ENCODE peak calls at places on chromosomes 11 and 22, in nine cellular contexts. B is LNCaP clone FGC; Q is AG20443; P is IMR-90; E is fibroblast of mammary gland; Y is foreskin keratinocyte; J is H4; G is stimulated activated CD4-positive, alpha-beta T cell treated with anti-CD3 and anti-CD28 coated beads, Interleukin-12 subunit alpha, Interleukin-12 subunit beta, amount 100 ng/mL, for 4 hours; H is heart right ventricle. I is an unnamed sample.

GRCh38 chr11:2778630-2779498 is 79.1 kb upstream of the KCNQ1OT1 start:
- DNase-seq in B (peak), Q (peak), P (peak), E (no peak), Y (peak), J (peak), G (no peak), H (peak), I (peak)

GRCh38 chr22:42978453-42979103 is 36.4 kb downstream of the PACSIN2 start:
- DNase-seq in B (peak), Q (peak), P (peak), E (peak), Y (peak), J (no peak), G (no peak), H (no peak), I (no peak)

GRCh38 chr11:67024410-67024809 is 1.5 kb downstream of the SYT12 start:
- DNase-seq in B (no peak), Q (no peak), P (no peak), E (no peak), Y (no peak), J (peak), G (peak), H (no peak), I (no peak)

GRCh38 chr11:17259931-17260499 is 16.5 kb upstream of the NUCB2 start:
- DNase-seq in B (no peak), Q (no peak), P (no peak), E (peak), Y (no peak), J (no peak), G (no peak), H (no peak), I (no peak)

GRCh38 chr22:46737105-46737975 is 712 bp downstream of the CERK start:
- DNase-seq in B (no peak), Q (no peak), P (peak), E (peak), Y (no peak), J (no peak), G (peak), H (peak), I (no peak)

GRCh38 chr22:35540600-35541253 is at the start of gene RASD2:
- DNase-seq in B (no peak), Q (peak), P (peak), E (no peak), Y (no peak), J (peak), G (peak), H (peak), I (no peak)

GRCh38 chr11:19736831-19737230 is 24.2 kb downstream of the NAV2 start:
- DNase-seq in B (no peak), Q (no peak), P (no peak), E (no peak), Y (no peak), J (no peak), G (no peak), H (no peak), I (no peak)

GRCh38 chr11:64755681-64756361 is 4.0 kb downstream of the PYGM start:
- DNase-seq in B (no peak), Q (no peak), P (no peak), E (no peak), Y (no peak), J (no peak), G (no peak), H (no peak), I (no peak)

GRCh38 chr11:85236211-85236610 is 390.9 kb downstream of the DLG2 start:
- DNase-seq in B (no peak), Q (no peak), P (no peak), E (no peak), Y (no peak), J (no peak), G (no peak), H (no peak), I (no peak)

GRCh38 chr11:84524422-84525051 is 1102.6 kb downstream of the DLG2 start:
- DNase-seq in B (no peak), Q (peak), P (peak), E (peak), Y (no peak), J (peak), G (no peak), H (no peak), I (no peak)

GRCh38 chr11:23509023-23509422 is 648.7 kb upstream of the CCDC179 start:
- DNase-seq in B (no peak), Q (no peak), P (peak), E (peak), Y (peak), J (peak), G (no peak), H (no peak), I (no peak)

GRCh38 chr11:64339754-64340408 is at the start of gene CCDC88B:
- DNase-seq in B (no peak), Q (no peak), P (no peak), E (no peak), Y (no peak), J (no peak), G (peak), H (peak), I (peak)

GRCh38 chr22:26894766-26895485 is 237.5 kb downstream of the MIAT start:
- DNase-seq in B (no peak), Q (peak), P (peak), E (peak), Y (peak), J (peak), G (no peak), H (no peak), I (no peak)

GRCh38 chr11:80417681-80418080 is 976.9 kb upstream of the TENM4 start:
- DNase-seq in B (no peak), Q (no peak), P (no peak), E (peak), Y (no peak), J (no peak), G (no peak), H (no peak), I (no peak)

GRCh38 chr11:13761712-13762111 is 93.2 kb downstream of the FAR1 start:
- DNase-seq in B (no peak), Q (peak), P (peak), E (no peak), Y (no peak), J (no peak), G (no peak), H (no peak), I (no peak)

GRCh38 chr11:67303132-67303988 is at the start of gene SSH3:
- DNase-seq in B (peak), Q (peak), P (peak), E (peak), Y (no peak), J (no peak), G (peak), H (peak), I (peak)

GRCh38 chr11:59011672-59012071 is 72.4 kb downstream of the GLYATL1 start:
- DNase-seq in B (no peak), Q (no peak), P (no peak), E (no peak), Y (no peak), J (no peak), G (no peak), H (no peak), I (no peak)

GRCh38 chr11:9752091-9752490 is 88.2 kb downstream of the SWAP70 start:
- DNase-seq in B (no peak), Q (peak), P (peak), E (peak), Y (no peak), J (peak), G (no peak), H (peak), I (no peak)

GRCh38 chr11:79362358-79362757 is 78.5 kb downstream of the TENM4 start:
- DNase-seq in B (no peak), Q (no peak), P (no peak), E (no peak), Y (no peak), J (no peak), G (no peak), H (no peak), I (no peak)

GRCh38 chr11:103889679-103890078 is 146.8 kb upstream of the DDI1 start:
- DNase-seq in B (no peak), Q (no peak), P (peak), E (no peak), Y (no peak), J (no peak), G (no peak), H (no peak), I (no peak)

GRCh38 chr11:127110542-127110941 is 110.0 kb upstream of the KIRREL3 start:
- DNase-seq in B (no peak), Q (no peak), P (no peak), E (no peak), Y (no peak), J (no peak), G (no peak), H (no peak), I (no peak)

GRCh38 chr11:62153087-62153395 is 29.2 kb downstream of the INCENP start:
- DNase-seq in B (no peak), Q (no peak), P (no peak), E (no peak), Y (no peak), J (no peak), G (no peak), H (no peak), I (no peak)

GRCh38 chr11:115164774-115165173 is 339.4 kb downstream of the CADM1 start:
- DNase-seq in B (no peak), Q (peak), P (no peak), E (no peak), Y (no peak), J (no peak), G (no peak), H (no peak), I (no peak)

GRCh38 chr11:74636633-74637184 is 44.3 kb downstream of the POLD3 start:
- DNase-seq in B (no peak), Q (peak), P (peak), E (peak), Y (peak), J (peak), G (no peak), H (no peak), I (no peak)

GRCh38 chr11:14789879-14790484 is 102.0 kb downstream of the CYP2R1 start:
- DNase-seq in B (no peak), Q (no peak), P (peak), E (peak), Y (no peak), J (no peak), G (no peak), H (no peak), I (no peak)

I was measured in ureter.